ENCODE peak calls at places on chromosome 20, in four cellular contexts. X is WTC11, L is A549, C is K562. S is an unnamed sample.

GRCh38 chr20:20017852-20018245 is 687 bp downstream of the NAA20 start:
- DNase-seq in L (peak; percentile 33), X (no peak), C (peak; percentile 8), S (peak; percentile 40)

GRCh38 chr20:21640556-21640955 is 64.9 kb upstream of the PAX1 start:
- DNase-seq in C (peak; percentile 13), X (peak; percentile 68), L (no peak), S (peak; percentile 44)

GRCh38 chr20:33164763-33165095 is 3.2 kb upstream of the BPIFA2 start:
- DNase-seq in X (no peak), L (no peak), C (no peak), S (no peak)

GRCh38 chr20:328596-329324 is 3.4 kb downstream of the SOX12 start:
- DNase-seq in C (no peak), X (no peak), L (no peak), S (no peak)

GRCh38 chr20:21191839-21192238 is 66.0 kb downstream of the KIZ start:
- DNase-seq in C (no peak), X (peak; percentile 77), L (no peak), S (no peak)

GRCh38 chr20:20528896-20529295 is 161.0 kb downstream of the INSM1 start:
- DNase-seq in X (no peak), L (no peak), C (no peak), S (no peak)

GRCh38 chr20:18705490-18705889 is 108.1 kb upstream of the SCP2D1 start:
- DNase-seq in L (no peak), X (no peak), C (no peak), S (no peak)

GRCh38 chr20:35443003-35443402 is 5.0 kb upstream of the GDF5 start:
- DNase-seq in C (no peak), X (no peak), L (no peak), S (no peak)

GRCh38 chr20:37328149-37328945 is 17.6 kb upstream of the SRC start:
- DNase-seq in L (no peak), X (no peak), C (no peak), S (no peak)

GRCh38 chr20:18380908-18381529 is 85.8 kb downstream of the DZANK1 start:
- DNase-seq in C (no peak), X (peak; percentile 50), L (no peak), S (no peak)

GRCh38 chr20:62768815-62769287 is 27.4 kb upstream of the MRGBP start:
- DNase-seq in L (no peak), X (no peak), C (no peak), S (no peak)

DNA sequence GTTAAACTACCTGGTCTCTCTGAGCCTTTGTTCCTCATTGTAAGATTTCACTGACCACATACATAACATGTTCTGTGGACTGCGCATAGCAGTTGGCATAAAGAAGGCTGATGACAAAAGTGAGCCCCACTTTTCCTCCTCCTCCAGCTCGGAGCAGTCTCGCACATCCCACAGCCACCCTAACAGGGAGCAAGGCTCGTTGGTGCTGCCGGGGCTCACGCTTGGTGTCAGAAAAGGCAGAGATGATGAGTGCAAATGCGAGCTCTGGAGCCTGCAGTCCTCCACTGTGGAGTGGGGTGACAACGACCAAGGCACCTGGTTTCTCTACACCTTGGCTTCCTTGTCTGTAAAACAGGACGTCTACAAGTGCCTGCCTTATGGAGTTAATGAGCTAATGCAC is 9.7 kb downstream of the TGM3 start:
- DNase-seq in C (no peak), X (no peak), L (no peak), S (no peak)
- TF ChIP-seq HMGXB4 in C (no peak), X (no peak), L (no peak), S (no peak)

DNA sequence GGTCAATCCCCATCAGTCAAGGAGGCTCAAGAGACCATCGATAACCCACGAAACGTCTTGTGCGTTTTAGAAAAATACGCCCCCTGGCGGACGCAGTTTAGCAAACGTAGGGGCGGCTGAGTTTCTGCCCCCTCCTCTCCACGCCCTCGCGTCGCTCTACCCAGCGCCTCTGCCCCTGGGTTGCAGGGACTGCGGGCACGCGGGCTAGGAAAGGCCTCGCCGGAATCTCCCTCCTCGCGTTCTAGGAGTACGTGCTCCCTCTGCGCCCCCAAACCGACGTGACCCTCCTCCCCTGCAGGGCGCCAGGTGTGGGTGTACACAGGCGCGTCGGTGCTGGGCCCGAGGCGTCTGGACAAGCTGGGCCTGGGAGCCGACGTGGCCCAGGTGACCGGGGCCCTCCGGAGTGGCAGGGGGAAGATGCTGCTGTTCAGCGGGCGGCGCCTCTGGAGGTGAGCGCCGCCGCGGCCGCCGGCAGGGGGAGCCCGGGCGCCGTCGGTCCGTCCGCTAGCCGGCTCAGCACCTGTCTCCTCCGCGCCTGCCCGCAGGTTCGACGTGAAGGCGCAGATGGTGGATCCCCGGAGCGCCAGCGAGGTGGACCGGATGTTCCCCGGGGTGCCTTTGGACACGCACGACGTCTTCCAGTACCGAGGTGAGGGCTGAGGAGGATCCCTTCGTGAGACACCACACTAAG is 5.3 kb downstream of the MMP9 start:
- DNase-seq in L (peak; percentile 68), X (peak; percentile 91), C (peak; percentile 77), S (peak; percentile 47)
- TF ChIP-seq HMGXB4 in L (no peak), X (peak; percentile 95), C (no peak), S (peak; percentile 94)

GRCh38 chr20:8074931-8075330 is 55.4 kb upstream of the TMX4 start:
- DNase-seq in C (no peak), L (no peak), X (no peak), S (no peak)
- TF ChIP-seq HMGXB4 in C (no peak), L (no peak), X (no peak), S (no peak)

GRCh38 chr20:13166006-13166405 is 55.1 kb upstream of the ISM1 start:
- DNase-seq in X (no peak), C (no peak), L (no peak), S (no peak)

GRCh38 chr20:13170771-13171170 is 50.3 kb upstream of the ISM1 start:
- DNase-seq in L (no peak), C (no peak), X (no peak), S (no peak)

GRCh38 chr20:13165203-13165602 is 55.9 kb upstream of the ISM1 start:
- DNase-seq in X (no peak), L (no peak), C (no peak), S (no peak)
- TF ChIP-seq HMGXB4 in X (no peak), L (no peak), C (no peak), S (no peak)

GRCh38 chr20:64035933-64036345 is at the start of gene C20orf204:
- DNase-seq in X (no peak), C (no peak), L (no peak), S (peak; percentile 94)
- TF ChIP-seq HMGXB4 in X (no peak), C (no peak), L (no peak), S (peak; percentile 77)

DNA sequence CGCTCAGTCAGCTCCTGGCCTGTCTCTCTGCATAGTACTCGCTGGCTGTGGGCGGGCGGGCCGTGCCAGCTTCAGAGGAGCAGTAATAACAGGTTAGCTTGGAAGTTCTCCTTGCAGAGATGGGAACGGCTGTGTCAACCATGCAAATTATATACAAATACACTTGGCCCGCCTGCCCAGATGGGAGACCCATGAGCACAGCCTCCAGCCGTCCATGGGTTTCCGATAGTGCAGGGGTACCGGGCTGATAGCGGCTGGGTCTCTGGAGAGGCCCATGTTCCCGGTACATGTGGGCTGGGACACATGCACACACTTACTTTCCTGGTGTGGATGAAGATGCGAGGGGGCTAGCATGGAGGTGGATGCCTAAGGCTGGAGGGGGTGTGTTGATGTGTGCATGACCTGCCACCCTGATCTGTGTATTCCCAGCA is 12.8 kb upstream of the ZNF831 start:
- DNase-seq in C (no peak), L (no peak), X (no peak), S (no peak)
- TF ChIP-seq HMGXB4 in C (no peak), L (no peak), X (no peak), S (no peak)

GRCh38 chr20:49344975-49345374 is 67.1 kb upstream of the ZNFX1 start:
- DNase-seq in C (no peak), L (peak; percentile 89), X (no peak), S (no peak)
- TF ChIP-seq HMGXB4 in C (no peak), L (no peak), X (no peak), S (no peak)

GRCh38 chr20:15162061-15162740 is 824.8 kb upstream of the FLRT3 start:
- DNase-seq in C (no peak), X (no peak), L (no peak), S (no peak)
- TF ChIP-seq HMGXB4 in C (no peak), X (no peak), L (no peak), S (no peak)

DNA sequence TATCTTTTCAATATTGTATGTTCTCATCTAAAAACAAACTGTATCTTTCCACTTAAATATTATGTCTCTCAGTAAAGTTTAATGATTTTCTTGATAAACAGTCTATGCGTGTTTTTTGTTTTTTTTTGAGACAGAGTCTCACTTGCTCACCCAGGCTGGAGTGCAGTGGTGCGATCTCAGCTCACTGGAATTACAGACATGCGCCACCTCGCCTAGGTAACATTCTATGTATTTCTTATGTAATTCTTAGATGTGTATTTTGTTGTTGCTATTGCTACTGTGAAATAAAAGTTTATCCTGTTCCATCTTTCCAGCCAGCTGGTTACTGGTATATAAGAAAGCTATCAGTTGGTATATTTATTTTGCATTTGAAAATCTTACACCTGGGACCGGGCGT is 29.4 kb downstream of the ABHD12 start:
- DNase-seq in C (no peak), X (no peak), L (no peak), S (peak; percentile 33)
- TF ChIP-seq HMGXB4 in C (no peak), X (no peak), L (no peak), S (no peak)

S was measured in HepG2.